ENCODE peak calls at places on chromosomes 1 and 21, in nine cellular contexts. U is foreskin fibroblast, A is brain microvascular endothelial cell, Q is fibroblast of villous mesenchyme, I is OCI-LY7, V is AG09309, F is fibroblast of pulmonary artery, O is fibroblast of mammary gland, L is pancreas. K is an unnamed sample.

GRCh38 chr1:38221006-38221649 is 174.5 kb upstream of the POU3F1 start:
- DNase-seq in U (peak), A (peak), Q (peak), I (no peak), V (peak), F (peak), O (peak), L (no peak), K (peak)

GRCh38 chr1:38549191-38549590 is 310.4 kb downstream of the RRAGC start:
- DNase-seq in U (no peak), A (no peak), Q (no peak), I (no peak), V (no peak), F (no peak), O (no peak), L (no peak), K (no peak)

GRCh38 chr1:246503341-246503740 is 3.7 kb downstream of the SMYD3 start:
- DNase-seq in U (peak), A (no peak), Q (peak), I (no peak), V (peak), F (no peak), O (peak), L (no peak), K (peak)

GRCh38 chr1:36119451-36119850 is 5.6 kb downstream of the COL8A2 start:
- DNase-seq in U (no peak), A (no peak), Q (no peak), I (no peak), V (no peak), F (no peak), O (no peak), L (no peak), K (no peak)

GRCh38 chr1:162676767-162677166 is 44.5 kb downstream of the DDR2 start:
- DNase-seq in U (no peak), A (no peak), Q (no peak), I (no peak), V (no peak), F (no peak), O (peak), L (no peak), K (no peak)

GRCh38 chr21:44260791-44261190 is 906 bp downstream of the DNMT3L start:
- DNase-seq in U (no peak), A (no peak), Q (no peak), I (no peak), V (no peak), F (no peak), O (no peak), L (no peak), K (no peak)

GRCh38 chr1:40649592-40649930 is 15.9 kb downstream of the RIMS3 start:
- DNase-seq in U (no peak), A (no peak), Q (no peak), I (no peak), V (no peak), F (no peak), O (no peak), L (no peak), K (no peak)

GRCh38 chr1:248686815-248687214 is 15.8 kb downstream of the OR14I1 start:
- DNase-seq in U (no peak), A (no peak), Q (no peak), I (peak), V (no peak), F (no peak), O (no peak), L (no peak), K (no peak)

GRCh38 chr1:149979972-149980548 is 30.5 kb downstream of the OTUD7B start:
- DNase-seq in U (peak), A (no peak), Q (no peak), I (no peak), V (no peak), F (no peak), O (no peak), L (no peak), K (no peak)

GRCh38 chr1:199176713-199177112 is 537.9 kb downstream of the PTPRC start:
- DNase-seq in U (no peak), A (no peak), Q (no peak), I (no peak), V (no peak), F (no peak), O (no peak), L (no peak), K (no peak)

GRCh38 chr1:118984086-118984989 is 3.8 kb downstream of the TBX15 start:
- DNase-seq in U (peak), A (peak), Q (peak), I (no peak), V (no peak), F (no peak), O (peak), L (no peak), K (no peak)

GRCh38 chr1:207825719-207826556 is 74.1 kb downstream of the CD46 start:
- DNase-seq in U (peak), A (peak), Q (peak), I (peak), V (no peak), F (no peak), O (peak), L (no peak), K (no peak)

GRCh38 chr1:62725255-62725654 is 37.1 kb upstream of the DOCK7 start:
- DNase-seq in U (peak), A (peak), Q (peak), I (no peak), V (peak), F (peak), O (peak), L (no peak), K (no peak)

GRCh38 chr1:28466226-28466778 is 39.5 kb upstream of the RCC1 start:
- DNase-seq in U (no peak), A (no peak), Q (no peak), I (no peak), V (no peak), F (no peak), O (no peak), L (no peak), K (no peak)

GRCh38 chr1:67760030-67760821 is 73.0 kb downstream of the GNG12 start:
- DNase-seq in U (peak), A (peak), Q (peak), I (peak), V (no peak), F (peak), O (peak), L (no peak), K (peak)

GRCh38 chr1:119160851-119161250 is 20.4 kb upstream of the WARS2 start:
- DNase-seq in U (peak), A (peak), Q (peak), I (no peak), V (peak), F (peak), O (peak), L (no peak), K (no peak)

GRCh38 chr1:17539526-17540254 is at the start of gene ARHGEF10L:
- DNase-seq in U (peak), A (no peak), Q (no peak), I (no peak), V (no peak), F (no peak), O (no peak), L (peak), K (no peak)

GRCh38 chr1:44609412-44609767 is 64.9 kb downstream of the TMEM53 start:
- DNase-seq in U (peak), A (peak), Q (peak), I (peak), V (no peak), F (peak), O (peak), L (peak), K (no peak)

GRCh38 chr1:67970088-67970487 is 80.3 kb downstream of the DIRAS3 start:
- DNase-seq in U (peak), A (peak), Q (peak), I (no peak), V (peak), F (peak), O (peak), L (no peak), K (peak)

GRCh38 chr1:198771562-198772153 is 132.8 kb downstream of the PTPRC start:
- DNase-seq in U (peak), A (peak), Q (peak), I (peak), V (no peak), F (peak), O (peak), L (no peak), K (no peak)

GRCh38 chr1:223500560-223501425 is 107.6 kb downstream of the CCDC185 start:
- DNase-seq in U (peak), A (peak), Q (peak), I (no peak), V (peak), F (peak), O (peak), L (no peak), K (peak)

GRCh38 chr1:240831922-240832321 is 220.0 kb upstream of the GREM2 start:
- DNase-seq in U (no peak), A (no peak), Q (no peak), I (no peak), V (no peak), F (no peak), O (no peak), L (no peak), K (no peak)

GRCh38 chr1:78153092-78153736 is 107.4 kb downstream of the GIPC2 start:
- DNase-seq in U (no peak), A (no peak), Q (no peak), I (no peak), V (no peak), F (no peak), O (no peak), L (no peak), K (no peak)

GRCh38 chr1:52122424-52122823 is 19.5 kb upstream of the ZFYVE9 start:
- DNase-seq in U (no peak), A (no peak), Q (no peak), I (no peak), V (no peak), F (no peak), O (no peak), L (no peak), K (no peak)

GRCh38 chr1:45344491-45344890 is 4.3 kb upstream of the MUTYH start:
- DNase-seq in U (no peak), A (no peak), Q (no peak), I (no peak), V (no peak), F (no peak), O (no peak), L (no peak), K (no peak)

GRCh38 chr1:1861339-1861730 is 29.6 kb downstream of the GNB1 start:
- DNase-seq in U (no peak), A (no peak), Q (no peak), I (no peak), V (no peak), F (no peak), O (no peak), L (no peak), K (no peak)

GRCh38 chr1:236744533-236744932 is 50.6 kb upstream of the MTR start:
- DNase-seq in U (no peak), A (no peak), Q (no peak), I (no peak), V (no peak), F (no peak), O (no peak), L (no peak), K (no peak)

GRCh38 chr21:37402251-37402867 is 35.8 kb downstream of the DYRK1A start:
- DNase-seq in U (no peak), A (no peak), Q (no peak), I (no peak), V (no peak), F (no peak), O (no peak), L (no peak), K (no peak)

GRCh38 chr1:186486061-186486460 is 25.1 kb upstream of the PDC start:
- DNase-seq in U (no peak), A (no peak), Q (no peak), I (no peak), V (no peak), F (no peak), O (no peak), L (no peak), K (no peak)

GRCh38 chr1:99818063-99818699 is 32.0 kb upstream of the AGL start:
- DNase-seq in U (peak), A (no peak), Q (peak), I (no peak), V (peak), F (peak), O (peak), L (no peak), K (no peak)

GRCh38 chr21:26224351-26224750 is 53.8 kb upstream of the APP start:
- DNase-seq in U (no peak), A (no peak), Q (no peak), I (no peak), V (no peak), F (no peak), O (no peak), L (no peak), K (no peak)

GRCh38 chr1:226082587-226082917 is 20.0 kb downstream of the H3-3A start:
- DNase-seq in U (no peak), A (no peak), Q (no peak), I (no peak), V (no peak), F (no peak), O (no peak), L (no peak), K (no peak)
- H3K4me3 ChIP-seq in U (peak), A (peak), Q (peak), I (peak), V (peak), F (peak), O (peak), L (peak), K (peak)

GRCh38 chr1:177928194-177928593 is 41.7 kb downstream of the SEC16B start:
- DNase-seq in U (peak), A (peak), Q (no peak), I (no peak), V (no peak), F (no peak), O (peak), L (no peak), K (no peak)
- TF ChIP-seq CTCF in U (peak), A (peak), Q (peak), I (peak), V (peak), F (peak), O (peak), L (no peak), K (peak)

GRCh38 chr1:19665044-19665455 is 375 bp downstream of the HTR6 start:
- DNase-seq in U (no peak), A (no peak), Q (no peak), I (no peak), V (no peak), F (no peak), O (no peak), L (no peak), K (no peak)
- H3K4me3 ChIP-seq in U (no peak), A (no peak), Q (no peak), I (no peak), V (no peak), F (no peak), O (no peak), L (peak), K (no peak)

GRCh38 chr1:31769720-31770390 is 5.7 kb upstream of the ADGRB2 start:
- DNase-seq in U (no peak), A (no peak), Q (no peak), I (no peak), V (no peak), F (no peak), O (no peak), L (no peak), K (no peak)

GRCh38 chr1:31775170-31775569 is 11.0 kb upstream of the ADGRB2 start:
- DNase-seq in U (no peak), A (no peak), Q (no peak), I (no peak), V (no peak), F (no peak), O (no peak), L (no peak), K (no peak)

GRCh38 chr1:31771891-31772668 is 7.9 kb upstream of the ADGRB2 start:
- DNase-seq in U (peak), A (no peak), Q (no peak), I (peak), V (no peak), F (no peak), O (no peak), L (no peak), K (no peak)

GRCh38 chr1:31773861-31774260 is 9.7 kb upstream of the ADGRB2 start:
- DNase-seq in U (no peak), A (no peak), Q (no peak), I (no peak), V (no peak), F (no peak), O (no peak), L (no peak), K (no peak)

GRCh38 chr1:31772669-31773248 is 8.6 kb upstream of the ADGRB2 start:
- DNase-seq in U (no peak), A (no peak), Q (no peak), I (no peak), V (no peak), F (no peak), O (no peak), L (no peak), K (no peak)
- TF ChIP-seq CTCF in U (no peak), A (no peak), Q (no peak), I (no peak), V (no peak), F (no peak), O (no peak), L (no peak), K (no peak)

DNA sequence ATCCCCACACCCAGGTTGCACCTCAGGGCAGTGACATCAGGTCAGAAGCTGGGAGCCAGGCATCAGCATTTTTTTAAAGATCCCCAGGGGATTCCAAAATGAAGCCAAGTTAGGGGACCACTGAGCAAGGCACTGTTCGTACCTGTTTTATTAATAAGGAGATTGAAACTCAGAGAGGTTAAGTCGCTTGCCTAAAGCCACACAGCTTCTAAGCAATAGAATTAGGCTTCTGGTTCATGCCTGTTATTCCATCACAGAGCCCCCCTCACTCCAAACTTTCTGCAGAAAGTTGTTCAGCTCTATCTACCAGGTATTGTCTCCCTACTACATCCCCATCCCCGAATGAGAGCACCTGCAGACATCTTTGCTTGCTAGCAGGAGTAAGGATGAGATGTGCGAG is 28.7 kb downstream of the KCNN3 start:
- DNase-seq in U (no peak), A (no peak), Q (no peak), I (no peak), V (no peak), F (no peak), O (no peak), L (no peak), K (no peak)
- H3K4me3 ChIP-seq in U (no peak), A (no peak), Q (no peak), I (no peak), V (no peak), F (no peak), O (no peak), L (no peak), K (no peak)

GRCh38 chr1:101438359-101438758 is 201.5 kb downstream of the S1PR1 start:
- DNase-seq in U (no peak), A (peak), Q (peak), I (peak), V (no peak), F (peak), O (peak), L (no peak), K (no peak)
- TF ChIP-seq CTCF in U (peak), A (peak), Q (peak), I (peak), V (peak), F (peak), O (no peak), L (no peak), K (peak)

GRCh38 chr1:228107636-228108035 is 1.5 kb downstream of the MRPL55 start:
- DNase-seq in U (no peak), A (no peak), Q (no peak), I (no peak), V (no peak), F (no peak), O (no peak), L (no peak), K (no peak)
- H3K4me3 ChIP-seq in U (no peak), A (no peak), Q (no peak), I (no peak), V (no peak), F (no peak), O (no peak), L (no peak), K (no peak)

K was measured in kidney epithelial cell.